ENCODE peak calls at places on chromosome 13, in seven cellular contexts. G is D341Med; I is naive thymus-derived CD8-positive, alpha-beta T cell; U is stimulated activated CD8-positive, alpha-beta memory T cell treated with anti-CD3 and anti-CD28 coated beads, Interleukin-12 subunit alpha, Interleukin-12 subunit beta, amount 100 ng/mL, for 1 hour; L is activated naive CD4-positive, alpha-beta T cell treated with anti-CD3 and anti-CD28 coated beads for 36 hours; J is nephron progenitor cell; V is HS-5. S is an unnamed sample.

GRCh38 chr13:113211774-113212173 is 2.4 kb downstream of the CUL4A start:
- DNase-seq in J (peak; percentile 37), V (no peak), I (no peak), L (peak; percentile 28), G (no peak), U (no peak), S (no peak)

GRCh38 chr13:36370108-36370429 is 23.9 kb upstream of the SPART start:
- DNase-seq in I (no peak), U (no peak), G (no peak), V (no peak), L (no peak), J (no peak), S (no peak)

GRCh38 chr13:105363747-105364177 is 1171.7 kb downstream of the EFNB2 start:
- DNase-seq in I (no peak), J (no peak), L (no peak), V (no peak), U (no peak), G (no peak), S (no peak)

GRCh38 chr13:49549289-49549688 is 36.1 kb downstream of the RCBTB1 start:
- DNase-seq in I (no peak), L (no peak), J (no peak), G (no peak), U (no peak), V (no peak), S (no peak)

GRCh38 chr13:92436927-92437326 is 789.7 kb upstream of the GPC6 start:
- DNase-seq in U (no peak), J (no peak), G (no peak), I (no peak), L (no peak), V (no peak), S (no peak)

GRCh38 chr13:43376596-43376995 is 353.2 kb downstream of the DNAJC15 start:
- DNase-seq in V (no peak), I (no peak), J (no peak), U (no peak), L (no peak), G (no peak), S (no peak)

GRCh38 chr13:77028202-77028601 is 1.2 kb upstream of the FBXL3 start:
- DNase-seq in U (no peak), I (no peak), V (no peak), G (no peak), L (peak; percentile 22), J (no peak), S (no peak)

GRCh38 chr13:25762795-25763377 is 288.9 kb downstream of the SHISA2 start:
- DNase-seq in I (no peak), J (no peak), U (no peak), V (no peak), G (no peak), L (peak; percentile 35), S (no peak)

GRCh38 chr13:73722120-73722519 is 412.1 kb downstream of the KLF12 start:
- DNase-seq in I (no peak), J (no peak), L (peak; percentile 35), G (peak; percentile 20), V (peak; percentile 19), U (no peak), S (no peak)

GRCh38 chr13:44300895-44301638 is 72.6 kb upstream of the SERP2 start:
- DNase-seq in V (peak; percentile 47), U (no peak), I (no peak), G (no peak), L (peak; percentile 72), J (no peak), S (no peak)